ENCODE peak calls at places on chromosomes 7 and 10, in seven cellular contexts. One of them, this sample, is unnamed. For H3K4me1, the result is how much of the 10 kb centered on the place peaks cover.

GRCh38 chr10:89699581-89700064 is 1.8 kb upstream of the KIF20B start:
- DNase-seq in PC-9: no peak
- DNase-seq in small intestine: no peak
- DNase-seq in thyroid gland: no peak
- DNase-seq in endodermal cell: no peak
- DNase-seq in Panc1: no peak
- DNase-seq in colonic mucosa: no peak
- DNase-seq in this sample: no peak

GRCh38 chr7:30278386-30278785 is 6.0 kb upstream of the ZNRF2 start:
- DNase-seq in PC-9: no peak
- DNase-seq in small intestine: peak
- DNase-seq in thyroid gland: peak
- DNase-seq in endodermal cell: no peak
- DNase-seq in Panc1: no peak
- DNase-seq in colonic mucosa: no peak
- DNase-seq in this sample: no peak

GRCh38 chr10:98420786-98421185 is 5.8 kb upstream of the PYROXD2 start:
- DNase-seq in PC-9: no peak
- DNase-seq in small intestine: no peak
- DNase-seq in thyroid gland: no peak
- DNase-seq in endodermal cell: no peak
- DNase-seq in Panc1: no peak
- DNase-seq in colonic mucosa: no peak
- DNase-seq in this sample: no peak

GRCh38 chr10:132387723-132388210 is 9.2 kb upstream of the PWWP2B start:
- DNase-seq in PC-9: peak
- DNase-seq in small intestine: peak
- DNase-seq in thyroid gland: peak
- DNase-seq in endodermal cell: peak
- DNase-seq in Panc1: no peak
- DNase-seq in colonic mucosa: peak
- DNase-seq in this sample: peak

GRCh38 chr10:127402596-127403409 is 146.3 kb upstream of the NPS start:
- DNase-seq in PC-9: no peak
- DNase-seq in small intestine: peak
- DNase-seq in thyroid gland: no peak
- DNase-seq in endodermal cell: no peak
- DNase-seq in Panc1: no peak
- DNase-seq in colonic mucosa: no peak
- DNase-seq in this sample: no peak

GRCh38 chr10:119769886-119770285 is 44.0 kb downstream of the INPP5F start:
- DNase-seq in PC-9: no peak
- DNase-seq in small intestine: no peak
- DNase-seq in thyroid gland: no peak
- DNase-seq in endodermal cell: no peak
- DNase-seq in Panc1: no peak
- DNase-seq in colonic mucosa: no peak
- DNase-seq in this sample: no peak

GRCh38 chr7:55546826-55547225 is 25.5 kb downstream of the VOPP1 start:
- DNase-seq in PC-9: peak
- DNase-seq in small intestine: peak
- DNase-seq in thyroid gland: peak
- DNase-seq in endodermal cell: peak
- DNase-seq in Panc1: peak
- DNase-seq in colonic mucosa: peak
- DNase-seq in this sample: peak

GRCh38 chr7:78901566-78901965 is 551.9 kb downstream of the MAGI2 start:
- DNase-seq in PC-9: no peak
- DNase-seq in small intestine: no peak
- DNase-seq in thyroid gland: no peak
- DNase-seq in endodermal cell: no peak
- DNase-seq in Panc1: no peak
- DNase-seq in colonic mucosa: no peak
- DNase-seq in this sample: no peak

GRCh38 chr10:101843032-101843991 is at the start of gene KCNIP2:
- DNase-seq in PC-9: no peak
- DNase-seq in small intestine: no peak
- DNase-seq in thyroid gland: no peak
- DNase-seq in endodermal cell: peak
- DNase-seq in Panc1: no peak
- DNase-seq in colonic mucosa: no peak
- DNase-seq in this sample: no peak

GRCh38 chr10:85792533-85792858 is 574.1 kb downstream of the GRID1 start:
- DNase-seq in PC-9: no peak
- DNase-seq in small intestine: no peak
- DNase-seq in thyroid gland: no peak
- DNase-seq in endodermal cell: peak
- DNase-seq in Panc1: no peak
- DNase-seq in colonic mucosa: no peak
- DNase-seq in this sample: no peak

GRCh38 chr7:11192506-11192905 is 218.8 kb downstream of the PHF14 start:
- DNase-seq in PC-9: no peak
- DNase-seq in small intestine: no peak
- DNase-seq in thyroid gland: no peak
- DNase-seq in endodermal cell: no peak
- DNase-seq in Panc1: no peak
- DNase-seq in colonic mucosa: no peak
- DNase-seq in this sample: no peak

GRCh38 chr7:20190588-20190987 is 26.6 kb downstream of the MACC1 start:
- DNase-seq in PC-9: no peak
- DNase-seq in small intestine: no peak
- DNase-seq in thyroid gland: no peak
- DNase-seq in endodermal cell: no peak
- DNase-seq in Panc1: no peak
- DNase-seq in colonic mucosa: no peak
- DNase-seq in this sample: no peak

GRCh38 chr7:43248961-43249807 is 136.7 kb downstream of the HECW1 start:
- DNase-seq in PC-9: peak
- DNase-seq in small intestine: peak
- DNase-seq in thyroid gland: peak
- DNase-seq in endodermal cell: no peak
- DNase-seq in Panc1: peak
- DNase-seq in colonic mucosa: peak
- DNase-seq in this sample: no peak

GRCh38 chr7:23472974-23473847 is 2.9 kb upstream of the IGF2BP3 start:
- DNase-seq in PC-9: no peak
- DNase-seq in small intestine: peak
- DNase-seq in thyroid gland: no peak
- DNase-seq in endodermal cell: peak
- DNase-seq in Panc1: no peak
- DNase-seq in colonic mucosa: peak
- DNase-seq in this sample: no peak

GRCh38 chr7:77531038-77531437 is 6.1 kb upstream of the PTPN12 start:
- DNase-seq in PC-9: no peak
- DNase-seq in small intestine: no peak
- DNase-seq in thyroid gland: no peak
- DNase-seq in endodermal cell: no peak
- DNase-seq in Panc1: no peak
- DNase-seq in colonic mucosa: no peak
- DNase-seq in this sample: no peak

GRCh38 chr7:98240961-98241673 is 10.9 kb downstream of the TECPR1 start:
- DNase-seq in PC-9: peak
- DNase-seq in small intestine: peak
- DNase-seq in thyroid gland: peak
- DNase-seq in endodermal cell: peak
- DNase-seq in Panc1: peak
- DNase-seq in colonic mucosa: peak
- DNase-seq in this sample: no peak

GRCh38 chr7:1535695-1536094 is 5.2 kb downstream of the MAFK start:
- DNase-seq in PC-9: no peak
- DNase-seq in small intestine: no peak
- DNase-seq in thyroid gland: peak
- DNase-seq in endodermal cell: peak
- DNase-seq in Panc1: no peak
- DNase-seq in colonic mucosa: no peak
- DNase-seq in this sample: peak

GRCh38 chr10:82564353-82565218 is 689.6 kb downstream of the NRG3 start:
- DNase-seq in PC-9: no peak
- DNase-seq in small intestine: no peak
- DNase-seq in thyroid gland: no peak
- DNase-seq in endodermal cell: no peak
- DNase-seq in Panc1: no peak
- DNase-seq in colonic mucosa: no peak
- DNase-seq in this sample: no peak

GRCh38 chr7:11177793-11178192 is 204.1 kb downstream of the PHF14 start:
- DNase-seq in PC-9: no peak
- DNase-seq in small intestine: no peak
- DNase-seq in thyroid gland: no peak
- DNase-seq in endodermal cell: no peak
- DNase-seq in Panc1: no peak
- DNase-seq in colonic mucosa: no peak
- DNase-seq in this sample: no peak

GRCh38 chr7:90923576-90923975 is 327.5 kb downstream of the CDK14 start:
- DNase-seq in PC-9: no peak
- DNase-seq in small intestine: no peak
- DNase-seq in thyroid gland: no peak
- DNase-seq in endodermal cell: no peak
- DNase-seq in Panc1: no peak
- DNase-seq in colonic mucosa: no peak
- DNase-seq in this sample: no peak

GRCh38 chr10:14534152-14534551 is 203.4 kb upstream of the FRMD4A start:
- DNase-seq in PC-9: no peak
- DNase-seq in small intestine: no peak
- DNase-seq in thyroid gland: no peak
- DNase-seq in endodermal cell: no peak
- DNase-seq in Panc1: no peak
- DNase-seq in colonic mucosa: no peak
- DNase-seq in this sample: no peak

GRCh38 chr10:14536269-14536903 is 205.7 kb upstream of the FRMD4A start:
- DNase-seq in PC-9: no peak
- DNase-seq in small intestine: no peak
- DNase-seq in thyroid gland: no peak
- DNase-seq in endodermal cell: no peak
- DNase-seq in Panc1: no peak
- DNase-seq in colonic mucosa: no peak
- DNase-seq in this sample: no peak

GRCh38 chr10:14532473-14533251 is 201.9 kb upstream of the FRMD4A start:
- DNase-seq in PC-9: peak
- DNase-seq in small intestine: peak
- DNase-seq in thyroid gland: no peak
- DNase-seq in endodermal cell: no peak
- DNase-seq in Panc1: no peak
- DNase-seq in colonic mucosa: peak
- DNase-seq in this sample: no peak

GRCh38 chr10:14533295-14533694 is 202.6 kb upstream of the FRMD4A start:
- DNase-seq in PC-9: no peak
- DNase-seq in small intestine: no peak
- DNase-seq in thyroid gland: no peak
- DNase-seq in endodermal cell: no peak
- DNase-seq in Panc1: no peak
- DNase-seq in colonic mucosa: no peak
- DNase-seq in this sample: no peak

DNA sequence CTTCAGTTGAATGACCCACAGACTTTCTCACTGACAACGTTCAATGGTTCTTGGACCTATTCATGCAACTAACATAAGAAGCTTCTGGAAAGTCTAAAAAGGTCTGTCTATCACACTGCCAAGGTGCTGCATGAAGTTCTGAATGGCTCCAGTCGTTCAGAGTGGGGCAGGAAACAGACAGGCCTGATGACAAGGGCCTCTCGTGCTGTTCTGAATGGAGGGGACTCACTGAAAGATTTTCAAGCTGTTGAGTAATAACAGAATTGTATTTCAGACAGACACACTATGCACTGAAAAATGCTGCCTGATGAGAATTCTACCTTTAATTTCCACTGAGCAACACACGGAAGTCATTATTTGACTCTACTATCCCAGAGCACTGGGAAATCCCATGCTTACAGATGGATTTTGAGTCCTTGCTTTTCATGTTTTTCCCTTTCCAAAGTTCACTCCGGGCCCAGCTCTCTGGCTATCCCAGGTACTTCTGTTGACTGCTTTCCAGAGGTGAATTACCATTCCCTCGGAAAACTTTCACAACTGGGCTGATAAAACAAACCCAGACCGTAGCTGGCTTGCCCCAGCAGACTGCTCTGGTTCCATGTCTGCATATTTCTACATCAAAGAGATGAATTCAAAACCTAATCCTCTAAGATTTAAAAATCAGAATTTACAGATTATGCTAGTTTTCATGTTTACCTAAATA is 204.9 kb upstream of the FRMD4A start:
- DNase-seq in PC-9: no peak
- DNase-seq in small intestine: peak
- DNase-seq in thyroid gland: no peak
- DNase-seq in endodermal cell: no peak
- DNase-seq in Panc1: no peak
- DNase-seq in colonic mucosa: no peak
- DNase-seq in this sample: no peak
- H3K4me1 ChIP-seq in PC-9: under half
- H3K4me1 ChIP-seq in small intestine: under half
- H3K4me1 ChIP-seq in thyroid gland: under half
- H3K4me1 ChIP-seq in endodermal cell: under half
- H3K4me1 ChIP-seq in Panc1: under half
- H3K4me1 ChIP-seq in colonic mucosa: under half
- H3K4me1 ChIP-seq in this sample: under half

DNA sequence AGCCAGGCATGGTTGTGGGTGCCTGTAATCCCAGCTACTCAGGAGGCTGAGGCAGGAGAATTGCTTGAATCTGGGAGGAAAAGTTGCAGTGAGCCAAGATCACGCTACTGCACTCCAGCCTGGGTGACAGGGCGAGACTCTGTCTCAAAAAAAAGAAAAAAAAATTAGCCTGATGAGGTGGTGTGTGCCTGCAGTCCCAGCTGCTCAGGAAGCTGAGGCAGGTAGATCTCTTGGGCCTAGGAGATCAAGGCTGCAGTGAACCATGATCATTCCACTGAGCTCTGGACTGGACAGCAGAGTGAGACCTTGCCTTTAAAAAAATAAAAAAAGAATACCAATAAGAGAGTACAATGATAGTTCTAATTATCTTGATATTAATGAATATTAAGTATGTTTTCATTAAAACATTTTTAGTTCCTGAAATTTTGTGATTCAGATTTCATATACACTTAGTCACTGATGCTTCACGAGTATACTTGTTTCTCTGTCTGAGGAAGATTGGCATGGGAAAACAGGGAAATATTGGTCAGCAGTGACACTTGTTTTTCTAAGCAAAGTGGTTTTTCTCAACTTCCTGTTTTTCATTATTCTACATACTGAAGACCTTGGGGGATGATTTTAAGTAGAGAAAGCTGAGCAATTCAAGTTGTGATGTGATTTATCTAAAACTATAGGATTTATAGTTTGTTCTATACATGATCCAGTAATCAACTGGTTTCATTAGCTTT is 76.8 kb downstream of the ADK start:
- DNase-seq in PC-9: no peak
- DNase-seq in small intestine: peak
- DNase-seq in thyroid gland: no peak
- DNase-seq in endodermal cell: no peak
- DNase-seq in Panc1: no peak
- DNase-seq in colonic mucosa: no peak
- DNase-seq in this sample: no peak
- H3K27ac ChIP-seq in PC-9: peak
- H3K27ac ChIP-seq in small intestine: peak
- H3K27ac ChIP-seq in thyroid gland: no peak
- H3K27ac ChIP-seq in endodermal cell: no peak
- H3K27ac ChIP-seq in Panc1: no peak
- H3K27ac ChIP-seq in colonic mucosa: no peak
- H3K27ac ChIP-seq in this sample: no peak

GRCh38 chr7:142434666-142435174 is 176.9 kb upstream of the PRSS58 start:
- DNase-seq in PC-9: no peak
- DNase-seq in small intestine: peak
- DNase-seq in thyroid gland: no peak
- DNase-seq in endodermal cell: no peak
- DNase-seq in Panc1: no peak
- DNase-seq in colonic mucosa: no peak
- DNase-seq in this sample: no peak
- H3K4me1 ChIP-seq in PC-9: under half
- H3K4me1 ChIP-seq in small intestine: under half
- H3K4me1 ChIP-seq in thyroid gland: under half
- H3K4me1 ChIP-seq in endodermal cell: under half
- H3K4me1 ChIP-seq in Panc1: under half
- H3K4me1 ChIP-seq in colonic mucosa: under half
- H3K4me1 ChIP-seq in this sample: under half

GRCh38 chr7:36096460-36097095 is 56.5 kb upstream of the EEPD1 start:
- DNase-seq in PC-9: no peak
- DNase-seq in small intestine: no peak
- DNase-seq in thyroid gland: no peak
- DNase-seq in endodermal cell: peak
- DNase-seq in Panc1: no peak
- DNase-seq in colonic mucosa: no peak
- DNase-seq in this sample: no peak
- H3K27ac ChIP-seq in PC-9: no peak
- H3K27ac ChIP-seq in small intestine: no peak
- H3K27ac ChIP-seq in thyroid gland: no peak
- H3K27ac ChIP-seq in endodermal cell: no peak
- H3K27ac ChIP-seq in Panc1: peak
- H3K27ac ChIP-seq in colonic mucosa: no peak
- H3K27ac ChIP-seq in this sample: no peak